ENCODE peak calls at places on chromosome 2, in eight cellular contexts. One of them, this sample, is unnamed.

GRCh38 chr2:127707890-127708648 is 6.8 kb downstream of the SFT2D3 start:
- DNase-seq in NCI-H2081: no peak
- DNase-seq in MCF 10A: peak; percentile 21
- DNase-seq in GM12865: no peak
- DNase-seq in SHP77: no peak
- DNase-seq in stimulated activated CD4-positive, alpha-beta T cell treated with anti-CD3 and anti-CD28 coated beads, Interleukin-12 subunit alpha, Interleukin-12 subunit beta, amount 100 ng/mL, for 48 hours: no peak
- DNase-seq in activated CD8-positive, alpha-beta memory T cell treated with anti-CD3 and anti-CD28 coated beads for 1 hour: no peak
- DNase-seq in IMR-90: no peak
- DNase-seq in this sample: no peak

GRCh38 chr2:227939271-227940027 is 68.0 kb downstream of the DAW1 start:
- DNase-seq in stimulated activated CD4-positive, alpha-beta T cell treated with anti-CD3 and anti-CD28 coated beads, Interleukin-12 subunit alpha, Interleukin-12 subunit beta, amount 100 ng/mL, for 48 hours: no peak
- DNase-seq in NCI-H2081: peak; percentile 50
- DNase-seq in GM12865: peak; percentile 65
- DNase-seq in MCF 10A: peak; percentile 78
- DNase-seq in SHP77: peak; percentile 62
- DNase-seq in IMR-90: peak; percentile 15
- DNase-seq in activated CD8-positive, alpha-beta memory T cell treated with anti-CD3 and anti-CD28 coated beads for 1 hour: no peak
- DNase-seq in this sample: peak; percentile 27

GRCh38 chr2:238720232-238720672 is 127.6 kb upstream of the TWIST2 start:
- DNase-seq in GM12865: peak; percentile 38
- DNase-seq in activated CD8-positive, alpha-beta memory T cell treated with anti-CD3 and anti-CD28 coated beads for 1 hour: no peak
- DNase-seq in IMR-90: peak; percentile 19
- DNase-seq in MCF 10A: peak; percentile 98
- DNase-seq in NCI-H2081: peak; percentile 16
- DNase-seq in SHP77: peak; percentile 35
- DNase-seq in stimulated activated CD4-positive, alpha-beta T cell treated with anti-CD3 and anti-CD28 coated beads, Interleukin-12 subunit alpha, Interleukin-12 subunit beta, amount 100 ng/mL, for 48 hours: peak; percentile 44
- DNase-seq in this sample: peak; percentile 42

GRCh38 chr2:172745636-172746035 is 10.0 kb downstream of the RAPGEF4 start:
- DNase-seq in GM12865: no peak
- DNase-seq in IMR-90: peak; percentile 85
- DNase-seq in NCI-H2081: no peak
- DNase-seq in stimulated activated CD4-positive, alpha-beta T cell treated with anti-CD3 and anti-CD28 coated beads, Interleukin-12 subunit alpha, Interleukin-12 subunit beta, amount 100 ng/mL, for 48 hours: no peak
- DNase-seq in activated CD8-positive, alpha-beta memory T cell treated with anti-CD3 and anti-CD28 coated beads for 1 hour: no peak
- DNase-seq in SHP77: no peak
- DNase-seq in MCF 10A: no peak
- DNase-seq in this sample: no peak

GRCh38 chr2:42044939-42045338 is 2.9 kb upstream of the PKDCC start:
- DNase-seq in SHP77: no peak
- DNase-seq in NCI-H2081: no peak
- DNase-seq in stimulated activated CD4-positive, alpha-beta T cell treated with anti-CD3 and anti-CD28 coated beads, Interleukin-12 subunit alpha, Interleukin-12 subunit beta, amount 100 ng/mL, for 48 hours: no peak
- DNase-seq in activated CD8-positive, alpha-beta memory T cell treated with anti-CD3 and anti-CD28 coated beads for 1 hour: no peak
- DNase-seq in GM12865: no peak
- DNase-seq in IMR-90: no peak
- DNase-seq in MCF 10A: no peak
- DNase-seq in this sample: no peak

GRCh38 chr2:232103140-232103737 is 141.7 kb downstream of the DIS3L2 start:
- DNase-seq in IMR-90: no peak
- DNase-seq in activated CD8-positive, alpha-beta memory T cell treated with anti-CD3 and anti-CD28 coated beads for 1 hour: no peak
- DNase-seq in GM12865: no peak
- DNase-seq in NCI-H2081: no peak
- DNase-seq in MCF 10A: peak; percentile 29
- DNase-seq in SHP77: no peak
- DNase-seq in stimulated activated CD4-positive, alpha-beta T cell treated with anti-CD3 and anti-CD28 coated beads, Interleukin-12 subunit alpha, Interleukin-12 subunit beta, amount 100 ng/mL, for 48 hours: no peak
- DNase-seq in this sample: no peak

GRCh38 chr2:202432776-202433175 is 56.6 kb downstream of the BMPR2 start:
- DNase-seq in MCF 10A: no peak
- DNase-seq in activated CD8-positive, alpha-beta memory T cell treated with anti-CD3 and anti-CD28 coated beads for 1 hour: no peak
- DNase-seq in NCI-H2081: no peak
- DNase-seq in SHP77: no peak
- DNase-seq in GM12865: no peak
- DNase-seq in stimulated activated CD4-positive, alpha-beta T cell treated with anti-CD3 and anti-CD28 coated beads, Interleukin-12 subunit alpha, Interleukin-12 subunit beta, amount 100 ng/mL, for 48 hours: no peak
- DNase-seq in IMR-90: no peak
- DNase-seq in this sample: peak; percentile 67

GRCh38 chr2:54522624-54523281 is 66.6 kb downstream of the SPTBN1 start:
- DNase-seq in MCF 10A: peak; percentile 92
- DNase-seq in stimulated activated CD4-positive, alpha-beta T cell treated with anti-CD3 and anti-CD28 coated beads, Interleukin-12 subunit alpha, Interleukin-12 subunit beta, amount 100 ng/mL, for 48 hours: peak; percentile 27
- DNase-seq in NCI-H2081: peak; percentile 71
- DNase-seq in SHP77: peak; percentile 75
- DNase-seq in activated CD8-positive, alpha-beta memory T cell treated with anti-CD3 and anti-CD28 coated beads for 1 hour: peak; percentile 39
- DNase-seq in GM12865: peak; percentile 84
- DNase-seq in IMR-90: peak; percentile 59
- DNase-seq in this sample: peak; percentile 49

GRCh38 chr2:212124597-212124996 is 414.0 kb downstream of the ERBB4 start:
- DNase-seq in stimulated activated CD4-positive, alpha-beta T cell treated with anti-CD3 and anti-CD28 coated beads, Interleukin-12 subunit alpha, Interleukin-12 subunit beta, amount 100 ng/mL, for 48 hours: no peak
- DNase-seq in activated CD8-positive, alpha-beta memory T cell treated with anti-CD3 and anti-CD28 coated beads for 1 hour: no peak
- DNase-seq in IMR-90: peak; percentile 29
- DNase-seq in GM12865: no peak
- DNase-seq in NCI-H2081: no peak
- DNase-seq in MCF 10A: peak; percentile 14
- DNase-seq in SHP77: peak; percentile 40
- DNase-seq in this sample: no peak

GRCh38 chr2:190553254-190553653 is 18.7 kb upstream of the NEMP2 start:
- DNase-seq in GM12865: no peak
- DNase-seq in NCI-H2081: no peak
- DNase-seq in MCF 10A: no peak
- DNase-seq in activated CD8-positive, alpha-beta memory T cell treated with anti-CD3 and anti-CD28 coated beads for 1 hour: no peak
- DNase-seq in stimulated activated CD4-positive, alpha-beta T cell treated with anti-CD3 and anti-CD28 coated beads, Interleukin-12 subunit alpha, Interleukin-12 subunit beta, amount 100 ng/mL, for 48 hours: no peak
- DNase-seq in SHP77: no peak
- DNase-seq in IMR-90: no peak
- DNase-seq in this sample: no peak

GRCh38 chr2:241673797-241674725 is 12.6 kb downstream of the DTYMK start:
- DNase-seq in IMR-90: no peak
- DNase-seq in NCI-H2081: no peak
- DNase-seq in SHP77: no peak
- DNase-seq in GM12865: no peak
- DNase-seq in stimulated activated CD4-positive, alpha-beta T cell treated with anti-CD3 and anti-CD28 coated beads, Interleukin-12 subunit alpha, Interleukin-12 subunit beta, amount 100 ng/mL, for 48 hours: no peak
- DNase-seq in activated CD8-positive, alpha-beta memory T cell treated with anti-CD3 and anti-CD28 coated beads for 1 hour: no peak
- DNase-seq in MCF 10A: no peak
- DNase-seq in this sample: no peak

GRCh38 chr2:154194917-154195643 is 323.4 kb downstream of the GALNT13 start:
- DNase-seq in activated CD8-positive, alpha-beta memory T cell treated with anti-CD3 and anti-CD28 coated beads for 1 hour: no peak
- DNase-seq in MCF 10A: no peak
- DNase-seq in IMR-90: no peak
- DNase-seq in GM12865: no peak
- DNase-seq in SHP77: no peak
- DNase-seq in stimulated activated CD4-positive, alpha-beta T cell treated with anti-CD3 and anti-CD28 coated beads, Interleukin-12 subunit alpha, Interleukin-12 subunit beta, amount 100 ng/mL, for 48 hours: no peak
- DNase-seq in NCI-H2081: no peak
- DNase-seq in this sample: no peak

GRCh38 chr2:190477563-190478454 is 56.7 kb downstream of the NEMP2 start:
- DNase-seq in stimulated activated CD4-positive, alpha-beta T cell treated with anti-CD3 and anti-CD28 coated beads, Interleukin-12 subunit alpha, Interleukin-12 subunit beta, amount 100 ng/mL, for 48 hours: no peak
- DNase-seq in activated CD8-positive, alpha-beta memory T cell treated with anti-CD3 and anti-CD28 coated beads for 1 hour: no peak
- DNase-seq in GM12865: no peak
- DNase-seq in NCI-H2081: no peak
- DNase-seq in SHP77: peak; percentile 54
- DNase-seq in IMR-90: peak; percentile 34
- DNase-seq in MCF 10A: no peak
- DNase-seq in this sample: no peak

GRCh38 chr2:50777954-50778353 is 254.0 kb downstream of the NRXN1 start:
- DNase-seq in SHP77: no peak
- DNase-seq in MCF 10A: no peak
- DNase-seq in NCI-H2081: no peak
- DNase-seq in stimulated activated CD4-positive, alpha-beta T cell treated with anti-CD3 and anti-CD28 coated beads, Interleukin-12 subunit alpha, Interleukin-12 subunit beta, amount 100 ng/mL, for 48 hours: no peak
- DNase-seq in GM12865: no peak
- DNase-seq in activated CD8-positive, alpha-beta memory T cell treated with anti-CD3 and anti-CD28 coated beads for 1 hour: no peak
- DNase-seq in IMR-90: no peak
- DNase-seq in this sample: no peak

GRCh38 chr2:152445791-152446201 is 110.8 kb downstream of the FMNL2 start:
- DNase-seq in stimulated activated CD4-positive, alpha-beta T cell treated with anti-CD3 and anti-CD28 coated beads, Interleukin-12 subunit alpha, Interleukin-12 subunit beta, amount 100 ng/mL, for 48 hours: peak; percentile 6
- DNase-seq in SHP77: no peak
- DNase-seq in GM12865: peak; percentile 35
- DNase-seq in MCF 10A: peak; percentile 84
- DNase-seq in NCI-H2081: no peak
- DNase-seq in IMR-90: peak; percentile 94
- DNase-seq in activated CD8-positive, alpha-beta memory T cell treated with anti-CD3 and anti-CD28 coated beads for 1 hour: no peak
- DNase-seq in this sample: no peak

GRCh38 chr2:44974064-44974715 is 32.7 kb downstream of the SIX3 start:
- DNase-seq in MCF 10A: peak; percentile 77
- DNase-seq in IMR-90: peak; percentile 37
- DNase-seq in SHP77: peak; percentile 60
- DNase-seq in NCI-H2081: peak; percentile 89
- DNase-seq in stimulated activated CD4-positive, alpha-beta T cell treated with anti-CD3 and anti-CD28 coated beads, Interleukin-12 subunit alpha, Interleukin-12 subunit beta, amount 100 ng/mL, for 48 hours: no peak
- DNase-seq in activated CD8-positive, alpha-beta memory T cell treated with anti-CD3 and anti-CD28 coated beads for 1 hour: no peak
- DNase-seq in GM12865: peak; percentile 44
- DNase-seq in this sample: peak; percentile 85

GRCh38 chr2:28282861-28283646 is 109.6 kb upstream of the FOSL2 start:
- DNase-seq in activated CD8-positive, alpha-beta memory T cell treated with anti-CD3 and anti-CD28 coated beads for 1 hour: no peak
- DNase-seq in SHP77: no peak
- DNase-seq in stimulated activated CD4-positive, alpha-beta T cell treated with anti-CD3 and anti-CD28 coated beads, Interleukin-12 subunit alpha, Interleukin-12 subunit beta, amount 100 ng/mL, for 48 hours: no peak
- DNase-seq in IMR-90: no peak
- DNase-seq in MCF 10A: no peak
- DNase-seq in GM12865: no peak
- DNase-seq in NCI-H2081: no peak
- DNase-seq in this sample: no peak

GRCh38 chr2:206392118-206392517 is 51.2 kb upstream of the ADAM23 start:
- DNase-seq in NCI-H2081: peak; percentile 24
- DNase-seq in IMR-90: peak; percentile 54
- DNase-seq in SHP77: peak; percentile 26
- DNase-seq in activated CD8-positive, alpha-beta memory T cell treated with anti-CD3 and anti-CD28 coated beads for 1 hour: no peak
- DNase-seq in GM12865: peak; percentile 65
- DNase-seq in MCF 10A: peak; percentile 64
- DNase-seq in stimulated activated CD4-positive, alpha-beta T cell treated with anti-CD3 and anti-CD28 coated beads, Interleukin-12 subunit alpha, Interleukin-12 subunit beta, amount 100 ng/mL, for 48 hours: peak; percentile 5
- DNase-seq in this sample: peak; percentile 26

GRCh38 chr2:207131634-207132418 is 33.9 kb downstream of the KLF7 start:
- DNase-seq in IMR-90: no peak
- DNase-seq in SHP77: no peak
- DNase-seq in activated CD8-positive, alpha-beta memory T cell treated with anti-CD3 and anti-CD28 coated beads for 1 hour: no peak
- DNase-seq in stimulated activated CD4-positive, alpha-beta T cell treated with anti-CD3 and anti-CD28 coated beads, Interleukin-12 subunit alpha, Interleukin-12 subunit beta, amount 100 ng/mL, for 48 hours: no peak
- DNase-seq in NCI-H2081: no peak
- DNase-seq in GM12865: no peak
- DNase-seq in MCF 10A: no peak
- DNase-seq in this sample: no peak

GRCh38 chr2:26330114-26330581 is 15.8 kb upstream of the SELENOI start:
- DNase-seq in activated CD8-positive, alpha-beta memory T cell treated with anti-CD3 and anti-CD28 coated beads for 1 hour: no peak
- DNase-seq in SHP77: peak; percentile 66
- DNase-seq in IMR-90: peak; percentile 79
- DNase-seq in MCF 10A: peak; percentile 81
- DNase-seq in NCI-H2081: peak; percentile 64
- DNase-seq in GM12865: peak; percentile 83
- DNase-seq in stimulated activated CD4-positive, alpha-beta T cell treated with anti-CD3 and anti-CD28 coated beads, Interleukin-12 subunit alpha, Interleukin-12 subunit beta, amount 100 ng/mL, for 48 hours: peak; percentile 77
- DNase-seq in this sample: peak; percentile 82

GRCh38 chr2:119306196-119306590 is 60.4 kb downstream of the C2orf76 start:
- DNase-seq in IMR-90: no peak
- DNase-seq in SHP77: no peak
- DNase-seq in NCI-H2081: no peak
- DNase-seq in MCF 10A: no peak
- DNase-seq in GM12865: no peak
- DNase-seq in activated CD8-positive, alpha-beta memory T cell treated with anti-CD3 and anti-CD28 coated beads for 1 hour: no peak
- DNase-seq in stimulated activated CD4-positive, alpha-beta T cell treated with anti-CD3 and anti-CD28 coated beads, Interleukin-12 subunit alpha, Interleukin-12 subunit beta, amount 100 ng/mL, for 48 hours: no peak
- DNase-seq in this sample: no peak

GRCh38 chr2:153235516-153235915 is 243.0 kb downstream of the RPRM start:
- DNase-seq in MCF 10A: no peak
- DNase-seq in IMR-90: no peak
- DNase-seq in NCI-H2081: no peak
- DNase-seq in GM12865: peak; percentile 73
- DNase-seq in activated CD8-positive, alpha-beta memory T cell treated with anti-CD3 and anti-CD28 coated beads for 1 hour: no peak
- DNase-seq in stimulated activated CD4-positive, alpha-beta T cell treated with anti-CD3 and anti-CD28 coated beads, Interleukin-12 subunit alpha, Interleukin-12 subunit beta, amount 100 ng/mL, for 48 hours: no peak
- DNase-seq in SHP77: no peak
- DNase-seq in this sample: no peak

GRCh38 chr2:75238670-75239330 is 39.5 kb upstream of the TACR1 start:
- DNase-seq in activated CD8-positive, alpha-beta memory T cell treated with anti-CD3 and anti-CD28 coated beads for 1 hour: no peak
- DNase-seq in IMR-90: peak; percentile 93
- DNase-seq in GM12865: no peak
- DNase-seq in NCI-H2081: no peak
- DNase-seq in MCF 10A: peak; percentile 50
- DNase-seq in stimulated activated CD4-positive, alpha-beta T cell treated with anti-CD3 and anti-CD28 coated beads, Interleukin-12 subunit alpha, Interleukin-12 subunit beta, amount 100 ng/mL, for 48 hours: no peak
- DNase-seq in SHP77: no peak
- DNase-seq in this sample: no peak

GRCh38 chr2:231227309-231228162 is 29.1 kb downstream of the ARMC9 start:
- DNase-seq in GM12865: peak; percentile 90
- DNase-seq in SHP77: peak; percentile 67
- DNase-seq in stimulated activated CD4-positive, alpha-beta T cell treated with anti-CD3 and anti-CD28 coated beads, Interleukin-12 subunit alpha, Interleukin-12 subunit beta, amount 100 ng/mL, for 48 hours: peak; percentile 20
- DNase-seq in IMR-90: peak; percentile 79
- DNase-seq in activated CD8-positive, alpha-beta memory T cell treated with anti-CD3 and anti-CD28 coated beads for 1 hour: no peak
- DNase-seq in NCI-H2081: peak; percentile 67
- DNase-seq in MCF 10A: peak; percentile 78
- DNase-seq in this sample: peak; percentile 81

GRCh38 chr2:42430188-42430587 is 63.6 kb downstream of the KCNG3 start:
- DNase-seq in SHP77: no peak
- DNase-seq in MCF 10A: no peak
- DNase-seq in activated CD8-positive, alpha-beta memory T cell treated with anti-CD3 and anti-CD28 coated beads for 1 hour: no peak
- DNase-seq in GM12865: no peak
- DNase-seq in stimulated activated CD4-positive, alpha-beta T cell treated with anti-CD3 and anti-CD28 coated beads, Interleukin-12 subunit alpha, Interleukin-12 subunit beta, amount 100 ng/mL, for 48 hours: no peak
- DNase-seq in NCI-H2081: no peak
- DNase-seq in IMR-90: no peak
- DNase-seq in this sample: no peak

GRCh38 chr2:190407662-190408537 is at the start of gene MFSD6:
- DNase-seq in IMR-90: no peak
- DNase-seq in GM12865: peak; percentile 71
- DNase-seq in activated CD8-positive, alpha-beta memory T cell treated with anti-CD3 and anti-CD28 coated beads for 1 hour: peak; percentile 22
- DNase-seq in MCF 10A: peak; percentile 37
- DNase-seq in stimulated activated CD4-positive, alpha-beta T cell treated with anti-CD3 and anti-CD28 coated beads, Interleukin-12 subunit alpha, Interleukin-12 subunit beta, amount 100 ng/mL, for 48 hours: peak; percentile 50
- DNase-seq in SHP77: peak; percentile 54
- DNase-seq in NCI-H2081: peak; percentile 51
- DNase-seq in this sample: no peak

GRCh38 chr2:206850369-206850768 is 85.0 kb downstream of the FASTKD2 start:
- DNase-seq in IMR-90: no peak
- DNase-seq in GM12865: no peak
- DNase-seq in NCI-H2081: no peak
- DNase-seq in activated CD8-positive, alpha-beta memory T cell treated with anti-CD3 and anti-CD28 coated beads for 1 hour: no peak
- DNase-seq in stimulated activated CD4-positive, alpha-beta T cell treated with anti-CD3 and anti-CD28 coated beads, Interleukin-12 subunit alpha, Interleukin-12 subunit beta, amount 100 ng/mL, for 48 hours: no peak
- DNase-seq in MCF 10A: no peak
- DNase-seq in SHP77: no peak
- DNase-seq in this sample: no peak

GRCh38 chr2:133287709-133288108 is 280.6 kb downstream of the NCKAP5 start:
- DNase-seq in stimulated activated CD4-positive, alpha-beta T cell treated with anti-CD3 and anti-CD28 coated beads, Interleukin-12 subunit alpha, Interleukin-12 subunit beta, amount 100 ng/mL, for 48 hours: no peak
- DNase-seq in SHP77: no peak
- DNase-seq in activated CD8-positive, alpha-beta memory T cell treated with anti-CD3 and anti-CD28 coated beads for 1 hour: no peak
- DNase-seq in GM12865: no peak
- DNase-seq in NCI-H2081: no peak
- DNase-seq in IMR-90: peak; percentile 96
- DNase-seq in MCF 10A: no peak
- DNase-seq in this sample: no peak

GRCh38 chr2:215898363-215898762 is 115.0 kb downstream of the MREG start:
- DNase-seq in stimulated activated CD4-positive, alpha-beta T cell treated with anti-CD3 and anti-CD28 coated beads, Interleukin-12 subunit alpha, Interleukin-12 subunit beta, amount 100 ng/mL, for 48 hours: no peak
- DNase-seq in SHP77: no peak
- DNase-seq in MCF 10A: no peak
- DNase-seq in IMR-90: no peak
- DNase-seq in GM12865: no peak
- DNase-seq in activated CD8-positive, alpha-beta memory T cell treated with anti-CD3 and anti-CD28 coated beads for 1 hour: no peak
- DNase-seq in NCI-H2081: no peak
- DNase-seq in this sample: no peak

GRCh38 chr2:121866789-121867188 is 111.3 kb downstream of the TSN start:
- DNase-seq in activated CD8-positive, alpha-beta memory T cell treated with anti-CD3 and anti-CD28 coated beads for 1 hour: no peak
- DNase-seq in IMR-90: peak; percentile 50
- DNase-seq in SHP77: no peak
- DNase-seq in MCF 10A: no peak
- DNase-seq in NCI-H2081: no peak
- DNase-seq in stimulated activated CD4-positive, alpha-beta T cell treated with anti-CD3 and anti-CD28 coated beads, Interleukin-12 subunit alpha, Interleukin-12 subunit beta, amount 100 ng/mL, for 48 hours: no peak
- DNase-seq in GM12865: no peak
- DNase-seq in this sample: no peak

GRCh38 chr2:64966017-64966416 is 23.2 kb upstream of the SLC1A4 start:
- DNase-seq in activated CD8-positive, alpha-beta memory T cell treated with anti-CD3 and anti-CD28 coated beads for 1 hour: no peak
- DNase-seq in IMR-90: no peak
- DNase-seq in NCI-H2081: no peak
- DNase-seq in SHP77: no peak
- DNase-seq in MCF 10A: no peak
- DNase-seq in GM12865: no peak
- DNase-seq in stimulated activated CD4-positive, alpha-beta T cell treated with anti-CD3 and anti-CD28 coated beads, Interleukin-12 subunit alpha, Interleukin-12 subunit beta, amount 100 ng/mL, for 48 hours: no peak
- DNase-seq in this sample: no peak

GRCh38 chr2:213086050-213086449 is 65.4 kb downstream of the IKZF2 start:
- DNase-seq in MCF 10A: no peak
- DNase-seq in SHP77: no peak
- DNase-seq in IMR-90: peak; percentile 10
- DNase-seq in GM12865: no peak
- DNase-seq in NCI-H2081: no peak
- DNase-seq in activated CD8-positive, alpha-beta memory T cell treated with anti-CD3 and anti-CD28 coated beads for 1 hour: no peak
- DNase-seq in stimulated activated CD4-positive, alpha-beta T cell treated with anti-CD3 and anti-CD28 coated beads, Interleukin-12 subunit alpha, Interleukin-12 subunit beta, amount 100 ng/mL, for 48 hours: no peak
- DNase-seq in this sample: no peak

GRCh38 chr2:127641846-127642510 is 4.0 kb upstream of the GPR17 start:
- DNase-seq in IMR-90: no peak
- DNase-seq in activated CD8-positive, alpha-beta memory T cell treated with anti-CD3 and anti-CD28 coated beads for 1 hour: no peak
- DNase-seq in SHP77: no peak
- DNase-seq in NCI-H2081: no peak
- DNase-seq in stimulated activated CD4-positive, alpha-beta T cell treated with anti-CD3 and anti-CD28 coated beads, Interleukin-12 subunit alpha, Interleukin-12 subunit beta, amount 100 ng/mL, for 48 hours: no peak
- DNase-seq in GM12865: no peak
- DNase-seq in MCF 10A: no peak
- DNase-seq in this sample: no peak

GRCh38 chr2:33081691-33082090 is 134.9 kb downstream of the LTBP1 start:
- DNase-seq in SHP77: no peak
- DNase-seq in NCI-H2081: no peak
- DNase-seq in activated CD8-positive, alpha-beta memory T cell treated with anti-CD3 and anti-CD28 coated beads for 1 hour: no peak
- DNase-seq in MCF 10A: no peak
- DNase-seq in IMR-90: no peak
- DNase-seq in GM12865: no peak
- DNase-seq in stimulated activated CD4-positive, alpha-beta T cell treated with anti-CD3 and anti-CD28 coated beads, Interleukin-12 subunit alpha, Interleukin-12 subunit beta, amount 100 ng/mL, for 48 hours: no peak
- DNase-seq in this sample: no peak

This sample was measured in NCI-H1694.